ENCODE peak calls at places on chromosomes 7 and 10, in ten cellular contexts. W is ascending aorta, D is neuronal stem cell, N is K562, F is astrocyte, G is Peyer's patch, L is cardiac muscle cell, M is upper lobe of right lung, S is tibial artery, B is H1. R is an unnamed sample. For H3K4me1 and H3K36me3, the result is how much of the 10 kb centered on the place peaks cover.

GRCh38 chr10:34723746-34724145 is 91.3 kb downstream of the PARD3 start:
- DNase-seq in W (no peak), D (no peak), N (no peak), F (peak), G (peak), L (peak), M (no peak), S (peak), B (peak), R (no peak)

GRCh38 chr7:151930695-151931094 is 25.6 kb upstream of the GALNTL5 start:
- DNase-seq in W (peak), D (no peak), N (no peak), F (no peak), G (no peak), L (no peak), M (no peak), S (no peak), B (no peak), R (no peak)

GRCh38 chr7:32206987-32207386 is 136.8 kb upstream of the PDE1C start:
- DNase-seq in W (no peak), D (peak), N (peak), F (peak), G (no peak), L (peak), M (no peak), S (no peak), B (peak), R (no peak)

GRCh38 chr10:71528371-71529202 is 131.9 kb downstream of the CDH23 start:
- DNase-seq in W (no peak), D (peak), N (no peak), F (peak), G (no peak), L (no peak), M (no peak), S (no peak), B (peak), R (no peak)

GRCh38 chr7:66164356-66164755 is 40.8 kb upstream of the TPST1 start:
- DNase-seq in W (no peak), D (no peak), N (no peak), F (no peak), G (no peak), L (no peak), M (no peak), S (no peak), B (no peak), R (no peak)

GRCh38 chr10:29517352-29517923 is 117.3 kb downstream of the SVIL start:
- DNase-seq in W (no peak), D (peak), N (peak), F (no peak), G (no peak), L (peak), M (no peak), S (no peak), B (peak), R (no peak)

GRCh38 chr10:50312464-50313437 is 61.4 kb upstream of the ASAH2 start:
- DNase-seq in W (no peak), D (no peak), N (no peak), F (peak), G (no peak), L (no peak), M (no peak), S (no peak), B (no peak), R (no peak)

GRCh38 chr10:99370993-99371392 is 41.8 kb downstream of the CNNM1 start:
- DNase-seq in W (no peak), D (peak), N (peak), F (peak), G (no peak), L (peak), M (no peak), S (no peak), B (no peak), R (no peak)

GRCh38 chr10:101029520-101030309 is 1.2 kb downstream of the PDZD7 start:
- DNase-seq in W (no peak), D (no peak), N (no peak), F (no peak), G (no peak), L (peak), M (no peak), S (no peak), B (no peak), R (no peak)

GRCh38 chr10:93376372-93377296 is 105.5 kb downstream of the MYOF start:
- DNase-seq in W (peak), D (peak), N (peak), F (peak), G (peak), L (peak), M (peak), S (peak), B (no peak), R (peak)

GRCh38 chr7:139725077-139725476 is 52.7 kb downstream of the HIPK2 start:
- DNase-seq in W (no peak), D (no peak), N (no peak), F (peak), G (peak), L (no peak), M (no peak), S (no peak), B (no peak), R (no peak)

GRCh38 chr7:46079421-46079820 is 158.3 kb upstream of the IGFBP3 start:
- DNase-seq in W (no peak), D (no peak), N (no peak), F (no peak), G (no peak), L (no peak), M (no peak), S (no peak), B (no peak), R (no peak)

GRCh38 chr7:16563281-16564022 is 36.8 kb downstream of the LRRC72 start:
- DNase-seq in W (no peak), D (no peak), N (no peak), F (no peak), G (no peak), L (no peak), M (no peak), S (no peak), B (no peak), R (no peak)

GRCh38 chr7:19177269-19177668 is 32.0 kb upstream of the FERD3L start:
- DNase-seq in W (no peak), D (no peak), N (no peak), F (no peak), G (no peak), L (peak), M (no peak), S (no peak), B (no peak), R (no peak)

GRCh38 chr7:1091019-1091643 is 3.2 kb downstream of the GPER1 start:
- DNase-seq in W (no peak), D (no peak), N (no peak), F (peak), G (no peak), L (no peak), M (no peak), S (no peak), B (no peak), R (peak)

GRCh38 chr10:71383972-71384687 is 12.6 kb upstream of the CDH23 start:
- DNase-seq in W (peak), D (peak), N (peak), F (no peak), G (peak), L (peak), M (peak), S (peak), B (peak), R (peak)

GRCh38 chr7:87152897-87153641 is 816 bp downstream of the DMTF1 start:
- DNase-seq in W (peak), D (no peak), N (peak), F (no peak), G (peak), L (peak), M (peak), S (peak), B (peak), R (peak)
- H3K4me1 ChIP-seq in W (under half), D (under half), N (under half), F (under half), G (under half), L (under half), M (under half), S (under half), B (under half), R (under half)

DNA sequence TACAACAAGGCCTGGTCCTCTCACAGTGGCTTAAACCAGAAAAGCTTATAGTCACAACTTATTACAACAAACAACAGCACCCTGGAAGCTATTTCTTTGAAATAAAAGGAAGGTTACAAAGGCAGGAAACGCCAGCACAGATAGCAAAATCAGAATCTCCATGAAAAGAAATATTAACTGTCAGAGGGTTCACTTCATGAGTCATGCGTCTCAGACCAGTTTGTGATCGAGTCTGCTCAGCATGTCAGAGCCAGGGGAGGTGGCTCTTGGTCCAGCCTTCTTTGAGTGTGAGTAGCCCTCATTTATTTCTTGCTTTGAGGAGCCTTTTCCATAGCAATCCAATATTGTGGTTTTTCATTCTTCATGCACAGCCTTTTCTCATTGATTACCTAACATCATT is 418.7 kb upstream of the NPVF start:
- DNase-seq in W (no peak), D (no peak), N (no peak), F (no peak), G (no peak), L (no peak), M (no peak), S (no peak), B (no peak), R (no peak)
- H3K36me3 ChIP-seq in W (under half), D (under half), N (under half), F (under half), G (under half), L (under half), M (under half), S (under half), B (under half), R (under half)

DNA sequence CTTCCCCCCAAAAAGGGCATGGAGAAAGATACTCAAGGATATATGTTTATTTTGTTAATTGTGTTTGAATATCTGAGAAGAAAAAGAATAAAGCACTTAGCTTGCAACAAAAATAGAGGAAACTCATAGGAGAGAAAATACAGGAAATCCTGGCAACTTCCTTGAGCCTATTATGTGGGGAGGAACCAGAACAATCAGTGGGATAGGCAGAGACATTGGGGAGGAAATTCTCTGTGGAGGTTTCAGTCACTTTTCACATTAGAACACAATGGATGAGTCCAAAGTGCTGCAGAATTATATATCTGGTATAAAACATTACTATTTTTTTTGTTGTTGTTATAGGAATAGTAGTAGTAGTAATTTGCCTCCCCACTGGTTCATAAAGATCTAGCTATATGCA is 240.1 kb downstream of the THSD7A start:
- DNase-seq in W (no peak), D (no peak), N (no peak), F (no peak), G (no peak), L (no peak), M (no peak), S (no peak), B (no peak), R (no peak)
- H3K4me1 ChIP-seq in W (under half), D (under half), N (under half), F (under half), G (under half), L (under half), M (under half), S (under half), B (under half), R (under half)

GRCh38 chr7:33873518-33873917 is 31.8 kb upstream of the BMPER start:
- DNase-seq in W (no peak), D (peak), N (no peak), F (peak), G (no peak), L (no peak), M (no peak), S (no peak), B (no peak), R (no peak)
- H3K36me3 ChIP-seq in W (under half), D (under half), N (under half), F (under half), G (under half), L (under half), M (under half), S (under half), B (under half), R (under half)

GRCh38 chr10:62638062-62638477 is 166.4 kb upstream of the ADO start:
- DNase-seq in W (no peak), D (no peak), N (no peak), F (peak), G (no peak), L (peak), M (no peak), S (peak), B (no peak), R (no peak)

GRCh38 chr10:62639139-62639538 is 165.4 kb upstream of the ADO start:
- DNase-seq in W (no peak), D (no peak), N (no peak), F (no peak), G (no peak), L (no peak), M (no peak), S (no peak), B (no peak), R (no peak)

GRCh38 chr10:62635127-62635526 is 169.4 kb upstream of the ADO start:
- DNase-seq in W (no peak), D (no peak), N (no peak), F (peak), G (no peak), L (no peak), M (no peak), S (no peak), B (no peak), R (no peak)

GRCh38 chr10:62637249-62638061 is 167.1 kb upstream of the ADO start:
- DNase-seq in W (no peak), D (no peak), N (no peak), F (peak), G (peak), L (no peak), M (no peak), S (no peak), B (no peak), R (no peak)

GRCh38 chr10:62636825-62637248 is 167.7 kb upstream of the ADO start:
- DNase-seq in W (no peak), D (no peak), N (no peak), F (no peak), G (no peak), L (no peak), M (no peak), S (no peak), B (no peak), R (no peak)
- H3K4me1 ChIP-seq in W (under half), D (under half), N (under half), F (under half), G (under half), L (under half), M (under half), S (under half), B (under half), R (under half)

DNA sequence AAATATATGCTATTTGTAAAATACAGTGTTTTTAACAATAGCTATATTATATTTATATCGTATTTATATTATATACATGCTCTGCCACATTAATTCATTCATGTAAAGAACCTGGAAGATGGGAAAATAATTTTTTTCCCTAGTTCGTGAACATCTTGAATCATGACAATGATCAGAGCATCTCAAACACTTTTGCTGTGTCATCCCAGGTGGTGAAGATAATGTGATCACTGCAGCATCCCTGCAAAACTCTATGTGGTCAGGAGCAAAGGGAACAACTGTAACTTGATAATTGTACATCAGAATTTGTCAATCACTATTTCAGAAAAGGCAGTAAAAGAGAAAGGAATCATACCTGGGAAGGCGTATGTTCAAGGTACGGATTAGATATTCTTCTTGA is 39.3 kb downstream of the RAPGEF5 start:
- DNase-seq in W (no peak), D (no peak), N (peak), F (no peak), G (no peak), L (no peak), M (no peak), S (no peak), B (no peak), R (no peak)
- H3K36me3 ChIP-seq in W (under half), D (under half), N (under half), F (under half), G (under half), L (under half), M (under half), S (under half), B (under half), R (under half)

DNA sequence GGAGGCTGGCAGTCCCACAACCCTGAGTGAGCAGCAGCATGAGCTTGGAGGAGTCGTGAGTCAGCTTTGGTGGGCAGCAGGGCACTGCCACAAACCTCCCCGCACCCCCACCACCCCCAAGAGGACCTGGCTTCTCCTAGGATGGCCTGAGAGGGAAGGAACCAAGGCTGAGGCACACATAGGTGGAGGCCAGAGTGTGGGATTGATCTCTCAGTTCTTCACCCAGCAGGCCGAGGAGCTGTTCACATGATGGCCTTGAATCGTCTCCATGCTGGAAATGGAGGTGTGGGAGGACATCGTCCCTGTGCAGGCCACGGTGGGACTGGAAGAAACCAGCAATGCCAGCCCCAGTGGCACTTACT is 17.4 kb upstream of the GDF10 start:
- DNase-seq in W (no peak), D (no peak), N (no peak), F (no peak), G (no peak), L (no peak), M (no peak), S (no peak), B (peak), R (no peak)
- H3K4me1 ChIP-seq in W (under half), D (under half), N (under half), F (under half), G (under half), L (under half), M (under half), S (under half), B (under half), R (under half)

DNA sequence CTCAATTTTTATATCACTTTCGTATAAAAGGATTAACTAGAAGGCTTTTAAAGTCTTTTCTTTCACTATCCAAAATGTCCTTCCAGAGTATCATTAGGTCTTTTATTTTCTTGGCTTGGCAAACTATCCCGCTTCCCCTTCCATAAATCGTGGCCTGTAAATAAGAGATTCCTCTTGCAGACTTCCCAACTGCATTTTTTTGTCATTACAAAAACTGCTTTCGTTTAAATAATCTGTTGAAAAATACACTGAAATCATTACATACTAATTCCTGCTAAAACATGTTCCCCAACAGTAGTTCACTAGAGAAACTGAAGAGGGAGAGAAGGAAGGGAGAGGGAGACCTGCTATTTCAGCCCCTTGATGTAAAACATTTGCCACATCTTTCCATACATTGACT is 48.8 kb upstream of the STK17A start:
- DNase-seq in W (no peak), D (no peak), N (no peak), F (peak), G (no peak), L (no peak), M (no peak), S (no peak), B (no peak), R (no peak)
- H3K36me3 ChIP-seq in W (under half), D (under half), N (under half), F (under half), G (under half), L (under half), M (under half), S (under half), B (under half), R (under half)

GRCh38 chr10:5391780-5392179 is 12.8 kb downstream of the TUBAL3 start:
- DNase-seq in W (no peak), D (no peak), N (no peak), F (no peak), G (no peak), L (no peak), M (no peak), S (no peak), B (no peak), R (no peak)
- H3K4me1 ChIP-seq in W (under half), D (under half), N (under half), F (under half), G (under half), L (under half), M (under half), S (under half), B (under half), R (under half)

DNA sequence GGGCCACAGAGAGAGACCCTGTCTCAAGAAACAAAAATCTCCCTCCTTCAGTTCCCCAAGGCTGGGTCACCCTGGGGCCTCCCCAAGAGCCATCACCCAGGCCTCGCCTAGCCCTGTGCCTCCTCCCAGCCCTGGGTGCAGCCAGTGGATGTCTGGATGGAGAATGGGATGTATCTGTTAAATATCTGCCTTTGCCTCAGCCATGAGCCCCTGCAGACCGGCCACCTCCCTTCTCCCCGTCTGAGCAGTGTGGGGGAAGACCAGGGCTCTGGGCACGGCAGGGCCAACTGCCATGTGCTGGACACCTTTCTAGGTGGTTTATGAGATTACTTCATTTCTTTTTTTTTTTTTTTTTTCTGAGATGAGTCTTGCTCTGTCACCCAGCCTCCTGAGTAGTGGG is 10.0 kb downstream of the ARPC1B start:
- DNase-seq in W (no peak), D (no peak), N (no peak), F (no peak), G (no peak), L (no peak), M (no peak), S (no peak), B (no peak), R (no peak)
- H3K36me3 ChIP-seq in W (under half), D (under half), N (half or more), F (under half), G (half or more), L (under half), M (under half), S (under half), B (under half), R (under half)

R was measured in kidney.